ENCODE peak calls at places on chromosomes 13 and 19, in four cellular contexts. One of them, this sample, is unnamed.

GRCh38 chr13:109769275-109769674 is 17.1 kb downstream of the IRS2 start:
- DNase-seq in mucosa of descending colon: no peak
- DNase-seq in thoracic aorta: no peak
- DNase-seq in right cardiac atrium: no peak
- DNase-seq in this sample: no peak

GRCh38 chr13:34990399-34991224 is 48.5 kb downstream of the NBEA start:
- DNase-seq in right cardiac atrium: no peak
- DNase-seq in mucosa of descending colon: no peak
- DNase-seq in thoracic aorta: no peak
- DNase-seq in this sample: no peak

GRCh38 chr19:33292595-33293254 is 9.6 kb downstream of the CEBPA start:
- DNase-seq in mucosa of descending colon: peak; percentile 87
- DNase-seq in right cardiac atrium: peak; percentile 44
- DNase-seq in thoracic aorta: no peak
- DNase-seq in this sample: no peak

GRCh38 chr19:56732974-56733373 is 61.4 kb upstream of the ZNF835 start:
- DNase-seq in thoracic aorta: no peak
- DNase-seq in mucosa of descending colon: no peak
- DNase-seq in right cardiac atrium: no peak
- DNase-seq in this sample: no peak

GRCh38 chr19:33215438-33216197 is 10.0 kb downstream of the SLC7A10 start:
- DNase-seq in mucosa of descending colon: no peak
- DNase-seq in thoracic aorta: no peak
- DNase-seq in right cardiac atrium: peak; percentile 55
- DNase-seq in this sample: no peak

GRCh38 chr19:45173816-45174215 is 4.2 kb downstream of the TRAPPC6A start:
- DNase-seq in thoracic aorta: no peak
- DNase-seq in right cardiac atrium: no peak
- DNase-seq in mucosa of descending colon: no peak
- DNase-seq in this sample: no peak

GRCh38 chr19:50330365-50331078 is 1.3 kb upstream of the KCNC3 start:
- DNase-seq in thoracic aorta: no peak
- DNase-seq in mucosa of descending colon: peak; percentile 92
- DNase-seq in right cardiac atrium: peak; percentile 95
- DNase-seq in this sample: peak; percentile 78

GRCh38 chr19:48608798-48609263 is 2.3 kb downstream of the SPACA4 start:
- DNase-seq in thoracic aorta: no peak
- DNase-seq in mucosa of descending colon: no peak
- DNase-seq in right cardiac atrium: peak; percentile 70
- DNase-seq in this sample: no peak

GRCh38 chr13:77422724-77423123 is 95.8 kb upstream of the MYCBP2 start:
- DNase-seq in thoracic aorta: no peak
- DNase-seq in mucosa of descending colon: no peak
- DNase-seq in right cardiac atrium: no peak
- DNase-seq in this sample: no peak

GRCh38 chr19:16527971-16528521 is 14.2 kb downstream of the CHERP start:
- DNase-seq in mucosa of descending colon: no peak
- DNase-seq in right cardiac atrium: no peak
- DNase-seq in thoracic aorta: no peak
- DNase-seq in this sample: peak; percentile 41

GRCh38 chr13:94968040-94968756 is 255.9 kb upstream of the SOX21 start:
- DNase-seq in mucosa of descending colon: no peak
- DNase-seq in thoracic aorta: no peak
- DNase-seq in right cardiac atrium: peak; percentile 25
- DNase-seq in this sample: no peak

GRCh38 chr13:30580852-30581502 is 36.7 kb upstream of the USPL1 start:
- DNase-seq in mucosa of descending colon: no peak
- DNase-seq in right cardiac atrium: no peak
- DNase-seq in thoracic aorta: no peak
- DNase-seq in this sample: no peak

GRCh38 chr13:24921003-24921402 is 157.0 kb downstream of the RNF17 start:
- DNase-seq in mucosa of descending colon: no peak
- DNase-seq in right cardiac atrium: no peak
- DNase-seq in thoracic aorta: no peak
- DNase-seq in this sample: no peak

GRCh38 chr19:37056776-37057175 is 21.5 kb upstream of the ZNF420 start:
- DNase-seq in right cardiac atrium: no peak
- DNase-seq in mucosa of descending colon: no peak
- DNase-seq in thoracic aorta: no peak
- DNase-seq in this sample: no peak

GRCh38 chr19:18284710-18285430 is 3.4 kb upstream of the JUND start:
- DNase-seq in thoracic aorta: no peak
- DNase-seq in mucosa of descending colon: peak; percentile 52
- DNase-seq in right cardiac atrium: peak; percentile 36
- DNase-seq in this sample: no peak

GRCh38 chr13:68439821-68440220 is 1209.7 kb upstream of the PCDH9 start:
- DNase-seq in mucosa of descending colon: no peak
- DNase-seq in right cardiac atrium: no peak
- DNase-seq in thoracic aorta: no peak
- DNase-seq in this sample: no peak

GRCh38 chr19:29943615-29944014 is 1.6 kb downstream of the URI1 start:
- DNase-seq in right cardiac atrium: no peak
- DNase-seq in mucosa of descending colon: no peak
- DNase-seq in thoracic aorta: no peak
- DNase-seq in this sample: no peak

GRCh38 chr19:40084948-40085347 is 5.8 kb downstream of the ZNF780A start:
- DNase-seq in mucosa of descending colon: no peak
- DNase-seq in thoracic aorta: no peak
- DNase-seq in right cardiac atrium: no peak
- DNase-seq in this sample: no peak

GRCh38 chr13:104810242-104810641 is 1725.2 kb downstream of the EFNB2 start:
- DNase-seq in mucosa of descending colon: no peak
- DNase-seq in right cardiac atrium: no peak
- DNase-seq in thoracic aorta: no peak
- DNase-seq in this sample: no peak

GRCh38 chr19:11479470-11480080 is 1.3 kb downstream of the ELAVL3 start:
- DNase-seq in right cardiac atrium: peak; percentile 75
- DNase-seq in thoracic aorta: no peak
- DNase-seq in mucosa of descending colon: no peak
- DNase-seq in this sample: no peak

GRCh38 chr13:37615271-37615670 is 16.7 kb upstream of the POSTN start:
- DNase-seq in thoracic aorta: no peak
- DNase-seq in right cardiac atrium: no peak
- DNase-seq in mucosa of descending colon: no peak
- DNase-seq in this sample: no peak

GRCh38 chr13:32537580-32538233 is 888 bp downstream of the N4BP2L2 start:
- DNase-seq in mucosa of descending colon: peak; percentile 69
- DNase-seq in thoracic aorta: no peak
- DNase-seq in right cardiac atrium: peak; percentile 67
- DNase-seq in this sample: peak; percentile 26

GRCh38 chr19:18160441-18160791 is 7.5 kb downstream of the PIK3R2 start:
- DNase-seq in mucosa of descending colon: no peak
- DNase-seq in right cardiac atrium: no peak
- DNase-seq in thoracic aorta: no peak
- DNase-seq in this sample: no peak

GRCh38 chr19:2097330-2098327 is 914 bp downstream of the IZUMO4 start:
- DNase-seq in thoracic aorta: no peak
- DNase-seq in mucosa of descending colon: peak; percentile 76
- DNase-seq in right cardiac atrium: peak; percentile 72
- DNase-seq in this sample: no peak

GRCh38 chr19:24063312-24063711 is 23.7 kb upstream of the ZNF254 start:
- DNase-seq in right cardiac atrium: no peak
- DNase-seq in thoracic aorta: no peak
- DNase-seq in mucosa of descending colon: no peak
- DNase-seq in this sample: no peak

GRCh38 chr13:68369739-68370138 is 1139.6 kb upstream of the PCDH9 start:
- DNase-seq in mucosa of descending colon: no peak
- DNase-seq in thoracic aorta: no peak
- DNase-seq in right cardiac atrium: no peak
- DNase-seq in this sample: no peak

GRCh38 chr19:55460670-55461258 is 678 bp downstream of the ISOC2 start:
- DNase-seq in right cardiac atrium: peak; percentile 96
- DNase-seq in mucosa of descending colon: peak; percentile 86
- DNase-seq in thoracic aorta: peak; percentile 42
- DNase-seq in this sample: peak; percentile 78

GRCh38 chr13:21045101-21045500 is 16.3 kb downstream of the LATS2 start:
- DNase-seq in right cardiac atrium: no peak
- DNase-seq in mucosa of descending colon: no peak
- DNase-seq in thoracic aorta: no peak
- DNase-seq in this sample: no peak

GRCh38 chr13:83211301-83211700 is 671.0 kb downstream of the SLITRK1 start:
- DNase-seq in mucosa of descending colon: no peak
- DNase-seq in right cardiac atrium: no peak
- DNase-seq in thoracic aorta: no peak
- DNase-seq in this sample: no peak

GRCh38 chr13:28718538-28719226 is at the start of gene SLC46A3:
- DNase-seq in right cardiac atrium: peak; percentile 100
- DNase-seq in thoracic aorta: peak; percentile 96
- DNase-seq in mucosa of descending colon: peak; percentile 98
- DNase-seq in this sample: peak; percentile 92

GRCh38 chr19:27859689-27860088 is 1353.3 kb downstream of the UQCRFS1 start:
- DNase-seq in thoracic aorta: no peak
- DNase-seq in mucosa of descending colon: no peak
- DNase-seq in right cardiac atrium: no peak
- DNase-seq in this sample: no peak

GRCh38 chr19:6223461-6224307 is 56.1 kb downstream of the MLLT1 start:
- DNase-seq in thoracic aorta: no peak
- DNase-seq in right cardiac atrium: no peak
- DNase-seq in mucosa of descending colon: no peak
- DNase-seq in this sample: peak; percentile 88

GRCh38 chr19:16168465-16169081 is 4.8 kb downstream of the CIB3 start:
- DNase-seq in thoracic aorta: no peak
- DNase-seq in right cardiac atrium: no peak
- DNase-seq in mucosa of descending colon: no peak
- DNase-seq in this sample: no peak

GRCh38 chr19:17867087-17867486 is 4.7 kb upstream of the SLC5A5 start:
- DNase-seq in thoracic aorta: no peak
- DNase-seq in right cardiac atrium: no peak
- DNase-seq in mucosa of descending colon: no peak
- DNase-seq in this sample: peak; percentile 43

GRCh38 chr19:39083599-39083982 is 577 bp upstream of the ACP7 start:
- DNase-seq in thoracic aorta: no peak
- DNase-seq in right cardiac atrium: no peak
- DNase-seq in mucosa of descending colon: no peak
- DNase-seq in this sample: no peak

GRCh38 chr19:39080431-39080830 is 3.7 kb upstream of the ACP7 start:
- DNase-seq in mucosa of descending colon: no peak
- DNase-seq in thoracic aorta: no peak
- DNase-seq in right cardiac atrium: no peak
- DNase-seq in this sample: no peak

GRCh38 chr19:39083983-39084731 is at the start of gene ACP7:
- DNase-seq in right cardiac atrium: no peak
- DNase-seq in thoracic aorta: no peak
- DNase-seq in mucosa of descending colon: no peak
- DNase-seq in this sample: no peak

GRCh38 chr19:39082745-39083598 is 1.2 kb upstream of the ACP7 start:
- DNase-seq in right cardiac atrium: no peak
- DNase-seq in thoracic aorta: no peak
- DNase-seq in mucosa of descending colon: no peak
- DNase-seq in this sample: no peak

DNA sequence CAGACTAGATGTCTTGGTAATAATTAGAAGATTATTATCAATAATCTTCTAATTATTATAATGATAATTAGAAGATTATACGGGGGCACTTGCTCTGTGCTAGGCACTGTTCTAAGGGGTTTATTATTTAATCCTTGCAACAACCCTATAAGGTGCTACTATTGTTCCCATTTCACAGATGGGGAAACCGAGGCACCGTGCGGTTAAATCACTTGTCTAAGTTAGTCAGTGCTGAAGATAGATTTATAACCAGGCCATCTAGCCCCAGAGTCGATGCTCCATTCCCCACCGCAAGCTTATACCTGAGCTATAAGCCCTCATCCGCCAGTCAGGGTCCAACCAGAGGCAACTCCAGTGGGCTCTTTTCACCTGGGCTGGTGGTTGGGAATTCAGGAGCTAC is 2.0 kb upstream of the ACP7 start:
- DNase-seq in mucosa of descending colon: no peak
- DNase-seq in right cardiac atrium: no peak
- DNase-seq in thoracic aorta: no peak
- DNase-seq in this sample: no peak
- H3K4me1 ChIP-seq in mucosa of descending colon: peaks cover 3% of the 10 kb centered on the region
- H3K4me1 ChIP-seq in right cardiac atrium: no peaks in the 10 kb centered on the region
- H3K4me1 ChIP-seq in thoracic aorta: peaks cover 10% of the 10 kb centered on the region
- H3K4me1 ChIP-seq in this sample: peaks cover 13% of the 10 kb centered on the region

GRCh38 chr13:112704634-112705145 is 14.9 kb downstream of the ATP11A start:
- DNase-seq in right cardiac atrium: no peak
- DNase-seq in thoracic aorta: no peak
- DNase-seq in mucosa of descending colon: no peak
- DNase-seq in this sample: no peak
- H3K4me1 ChIP-seq in right cardiac atrium: peaks cover 5% of the 10 kb centered on the region
- H3K4me1 ChIP-seq in thoracic aorta: no peaks in the 10 kb centered on the region
- H3K4me1 ChIP-seq in mucosa of descending colon: no peaks in the 10 kb centered on the region
- H3K4me1 ChIP-seq in this sample: peaks cover 30% of the 10 kb centered on the region

GRCh38 chr13:79614519-79614918 is 133.6 kb downstream of the NDFIP2 start:
- DNase-seq in mucosa of descending colon: no peak
- DNase-seq in thoracic aorta: no peak
- DNase-seq in right cardiac atrium: no peak
- DNase-seq in this sample: no peak
- H3K4me1 ChIP-seq in mucosa of descending colon: no peaks in the 10 kb centered on the region
- H3K4me1 ChIP-seq in thoracic aorta: no peaks in the 10 kb centered on the region
- H3K4me1 ChIP-seq in right cardiac atrium: no peaks in the 10 kb centered on the region
- H3K4me1 ChIP-seq in this sample: no peaks in the 10 kb centered on the region

DNA sequence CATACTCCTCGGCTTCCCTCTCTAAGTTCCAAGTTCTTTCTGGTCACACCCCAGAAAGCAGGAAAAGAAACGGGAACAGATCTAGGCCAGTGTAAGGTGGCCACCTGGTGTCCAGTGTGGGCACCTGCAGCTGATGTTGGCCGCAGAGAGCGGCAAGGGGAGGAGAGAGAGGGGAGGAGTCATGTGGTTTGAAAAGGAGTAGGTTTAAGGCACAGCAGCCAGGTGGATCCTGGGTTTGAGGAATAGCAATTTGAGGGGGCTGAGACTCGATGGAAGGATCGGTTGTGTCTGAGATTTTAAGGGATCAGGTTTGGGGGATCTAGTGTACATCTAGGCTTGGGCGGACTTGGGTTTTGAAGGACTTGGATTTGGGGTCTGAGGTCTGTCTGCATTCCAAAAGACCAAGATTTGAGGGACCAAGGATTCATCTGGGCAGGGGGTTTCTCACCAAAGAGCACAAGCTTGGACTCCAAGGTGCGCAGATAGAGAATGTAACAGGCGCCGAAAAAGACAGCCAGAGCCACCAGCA is 1.2 kb downstream of the RABAC1 start:
- DNase-seq in thoracic aorta: no peak
- DNase-seq in mucosa of descending colon: peak; percentile 85
- DNase-seq in right cardiac atrium: peak; percentile 77
- DNase-seq in this sample: peak; percentile 81
- H3K4me1 ChIP-seq in thoracic aorta: peaks cover 7% of the 10 kb centered on the region
- H3K4me1 ChIP-seq in mucosa of descending colon: peaks cover 18% of the 10 kb centered on the region
- H3K4me1 ChIP-seq in right cardiac atrium: no peaks in the 10 kb centered on the region
- H3K4me1 ChIP-seq in this sample: peaks cover 39% of the 10 kb centered on the region

GRCh38 chr13:45337395-45337794 is 3.6 kb downstream of the TPT1 start:
- DNase-seq in mucosa of descending colon: no peak
- DNase-seq in right cardiac atrium: no peak
- DNase-seq in thoracic aorta: no peak
- DNase-seq in this sample: no peak
- H3K4me1 ChIP-seq in mucosa of descending colon: peaks cover 25% of the 10 kb centered on the region
- H3K4me1 ChIP-seq in right cardiac atrium: peaks cover 7% of the 10 kb centered on the region
- H3K4me1 ChIP-seq in thoracic aorta: peaks cover 52% of the 10 kb centered on the region
- H3K4me1 ChIP-seq in this sample: peaks cover 53% of the 10 kb centered on the region

This sample was measured in stomach.